ENCODE peak calls at places on chromosomes 6 and 20, in four cellular contexts. K is PC-3, J is cardiac fibroblast, Y is body of pancreas. B is an unnamed sample.

GRCh38 chr20:34249291-34249690 is 8.1 kb downstream of the ASIP start:
- DNase-seq in J (peak; percentile 42), K (no peak), Y (no peak), B (no peak)

GRCh38 chr6:133989525-133989924 is 36.5 kb downstream of the TBPL1 start:
- DNase-seq in K (peak; percentile 68), Y (no peak), J (no peak), B (no peak)

GRCh38 chr20:12112089-12112474 is 194.4 kb downstream of the BTBD3 start:
- DNase-seq in Y (no peak), J (no peak), K (peak; percentile 25), B (peak; percentile 36)

GRCh38 chr6:68211242-68211795 is 423.8 kb upstream of the ADGRB3 start:
- DNase-seq in K (no peak), J (peak; percentile 26), Y (no peak), B (peak; percentile 6)

GRCh38 chr6:444653-445275 is 53.2 kb downstream of the IRF4 start:
- DNase-seq in K (no peak), Y (no peak), J (no peak), B (no peak)

GRCh38 chr6:83436674-83437073 is 5.8 kb upstream of the ME1 start:
- DNase-seq in Y (no peak), J (no peak), K (no peak), B (peak; percentile 85)

GRCh38 chr6:246349-246748 is 45.9 kb upstream of the DUSP22 start:
- DNase-seq in K (no peak), Y (no peak), J (peak; percentile 10), B (peak; percentile 81)

GRCh38 chr6:149140910-149141290 is 176.6 kb upstream of the TAB2 start:
- DNase-seq in Y (no peak), J (no peak), K (no peak), B (no peak)

GRCh38 chr6:37878150-37878710 is 58.7 kb downstream of the ZFAND3 start:
- DNase-seq in Y (no peak), K (no peak), J (no peak), B (no peak)

GRCh38 chr20:1761598-1761997 is 104.0 kb upstream of the SIRPG start:
- DNase-seq in Y (no peak), J (no peak), K (no peak), B (no peak)

GRCh38 chr20:49647509-49647908 is 66.2 kb downstream of the B4GALT5 start:
- DNase-seq in Y (no peak), K (peak; percentile 73), J (no peak), B (peak; percentile 14)

GRCh38 chr6:139486476-139486799 is 112.0 kb upstream of the CITED2 start:
- DNase-seq in J (no peak), Y (no peak), K (no peak), B (no peak)

GRCh38 chr6:76682842-76683241 is 610.4 kb upstream of the IMPG1 start:
- DNase-seq in K (peak; percentile 28), Y (no peak), J (peak; percentile 43), B (peak; percentile 30)

GRCh38 chr20:63886921-63887320 is 8.0 kb upstream of the DNAJC5 start:
- DNase-seq in Y (no peak), J (no peak), K (no peak), B (no peak)

GRCh38 chr6:138522611-138523010 is 23.3 kb upstream of the NHSL1 start:
- DNase-seq in Y (no peak), J (no peak), K (no peak), B (no peak)

GRCh38 chr6:112086744-112087135 is 542 bp downstream of the TUBE1 start:
- DNase-seq in Y (no peak), J (peak; percentile 42), K (peak; percentile 61), B (peak; percentile 72)

GRCh38 chr6:53413326-53413725 is 64.6 kb upstream of the ELOVL5 start:
- DNase-seq in J (no peak), Y (no peak), K (no peak), B (no peak)

DNA sequence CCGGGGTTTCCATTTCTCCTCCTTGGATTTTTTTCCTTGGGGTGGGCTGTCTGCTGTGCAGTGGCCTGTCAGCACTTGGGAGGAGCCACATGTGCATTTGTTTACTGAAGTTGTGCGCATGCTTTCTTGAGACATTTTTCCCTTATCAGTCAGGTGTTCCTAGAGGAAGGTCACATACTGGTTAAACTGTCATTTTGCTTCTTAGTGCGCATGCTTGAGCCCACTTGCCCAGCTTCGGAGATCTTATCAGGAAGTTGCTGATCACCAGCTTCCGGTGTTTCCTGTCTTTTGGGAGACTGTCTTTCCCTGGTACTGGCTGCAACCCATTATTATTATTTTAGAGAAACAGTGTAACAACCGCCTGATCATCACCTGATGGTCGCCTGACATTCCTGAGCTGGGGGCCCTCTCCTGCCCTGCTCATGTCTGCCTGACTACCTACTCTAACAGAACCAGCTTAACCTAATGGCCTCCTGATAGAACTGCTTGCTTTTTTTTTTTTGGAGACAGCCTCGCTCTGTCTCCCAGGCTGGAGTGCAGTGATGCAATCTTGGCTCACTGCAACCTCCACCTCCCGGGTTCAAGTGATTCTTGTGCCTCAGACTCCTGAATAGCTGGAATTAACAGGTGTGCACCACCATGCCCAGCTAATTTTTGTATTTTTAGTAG is 378 bp upstream of the ERVFRD-1 start:
- DNase-seq in K (no peak), Y (no peak), J (peak; percentile 29), B (no peak)
- H3K4me3 ChIP-seq in K (no peak overlapping the region), Y (no peak overlapping the region), J (no peak overlapping the region), B (no peak overlapping the region)

DNA sequence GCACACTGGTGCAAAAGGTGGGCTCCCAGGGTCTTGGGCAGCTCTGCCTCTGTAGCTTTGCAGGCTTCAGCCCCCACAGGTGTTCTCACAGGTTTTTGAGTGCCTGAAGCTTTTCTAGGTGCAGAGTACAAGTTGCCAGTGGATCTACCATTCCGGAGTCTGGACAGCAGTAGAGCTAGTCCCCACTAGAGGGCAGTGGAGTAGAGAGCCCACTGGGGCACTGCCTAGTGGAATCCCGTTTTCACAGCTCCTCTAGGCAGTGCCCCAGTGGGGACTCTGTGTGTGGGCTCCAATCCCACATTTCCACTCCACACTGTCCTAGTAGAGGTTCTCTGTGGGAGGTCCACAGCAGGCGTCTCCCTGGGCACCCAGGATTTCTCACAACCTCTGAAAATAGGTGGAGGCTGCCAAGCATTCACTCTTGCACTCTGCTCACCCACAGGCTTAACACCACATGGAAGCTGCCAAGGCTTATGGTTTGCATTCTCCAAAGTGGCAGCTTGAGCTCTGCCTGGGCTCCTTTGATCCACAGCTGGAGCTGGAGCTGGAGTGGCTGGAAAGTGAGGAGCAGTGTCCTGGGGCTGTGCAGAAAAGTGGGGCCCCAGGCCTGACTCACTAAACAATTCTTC is 86.3 kb upstream of the PROKR2 start:
- DNase-seq in K (peak; percentile 64), Y (no peak), J (peak; percentile 21), B (peak; percentile 44)
- TF ChIP-seq CTCF in K (peak; percentile 74), Y (no peak), J (peak; percentile 76), B (peak; percentile 59)

DNA sequence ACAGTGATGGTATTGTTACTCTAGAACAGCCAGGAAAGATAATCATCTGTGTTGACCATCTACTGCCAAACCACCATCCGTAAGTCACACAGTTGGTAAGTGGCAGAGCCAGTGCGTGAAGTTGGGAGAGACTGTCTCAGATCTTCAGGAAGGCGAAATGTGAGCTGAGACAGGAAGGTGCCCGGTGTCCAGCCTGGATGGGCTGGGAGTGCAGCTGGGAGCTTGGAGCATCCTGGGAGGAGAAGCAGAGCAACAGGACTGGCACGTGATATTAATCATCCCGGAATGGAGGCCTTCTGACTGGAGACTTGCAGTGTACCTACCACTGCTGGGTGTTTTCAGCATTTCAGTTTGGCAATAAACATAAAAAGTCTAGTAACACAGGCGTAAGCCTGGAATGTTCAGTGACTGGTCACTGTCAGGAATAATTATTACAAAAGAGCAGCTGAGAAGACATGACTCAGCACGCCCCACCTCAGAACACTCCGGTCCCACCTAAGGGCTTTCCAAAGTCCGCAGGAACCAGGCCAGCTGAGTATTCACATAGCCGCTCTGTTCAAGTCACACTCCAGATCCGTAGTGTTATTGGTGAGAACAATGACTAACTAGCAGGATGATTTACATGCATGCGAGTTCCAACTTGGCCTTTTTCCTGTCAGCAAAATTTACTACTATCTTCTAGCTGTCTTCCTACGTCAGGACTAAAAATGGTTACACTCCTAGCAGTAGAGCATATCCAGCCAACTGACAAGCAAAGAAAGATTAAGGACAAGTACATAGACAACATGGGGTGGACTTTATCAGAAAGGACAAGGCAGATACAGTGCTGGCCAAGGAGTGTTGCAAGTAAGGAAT is 45.1 kb upstream of the PNRC1 start:
- DNase-seq in J (peak; percentile 100), Y (peak; percentile 85), K (peak; percentile 62), B (peak; percentile 100)
- H3K4me3 ChIP-seq in J (peak overlapping the region; percentile 6), Y (no peak overlapping the region), K (peak overlapping the region; percentile 46), B (peak overlapping the region; percentile 1)

DNA sequence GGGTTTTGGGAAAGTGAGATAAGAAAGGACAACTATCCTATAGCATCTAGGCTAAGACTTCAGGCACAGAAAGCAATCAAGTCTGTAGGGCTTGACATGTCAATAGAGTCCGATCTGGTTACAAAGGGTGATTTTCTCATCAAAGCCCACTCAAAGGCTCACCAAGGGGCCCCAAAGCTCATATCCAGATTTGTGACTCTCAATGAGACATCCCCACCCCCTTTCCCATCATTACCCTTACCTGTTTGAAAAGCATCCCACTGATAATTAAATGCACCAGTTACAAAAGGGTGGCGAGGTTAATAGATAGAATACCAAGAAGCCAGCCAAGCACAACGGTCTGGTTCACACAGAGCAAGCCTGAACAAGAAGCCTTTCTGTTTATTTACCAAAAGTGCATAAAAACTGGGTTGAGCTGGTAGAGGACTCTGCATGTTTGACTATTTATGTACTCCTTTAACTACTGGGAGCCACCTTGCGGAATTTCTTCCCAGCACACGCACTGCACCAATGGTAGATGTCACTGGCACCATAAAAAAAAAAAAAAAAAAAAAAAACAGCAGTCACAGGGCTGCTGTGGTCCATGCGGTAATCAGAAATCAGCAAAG is 6.1 kb downstream of the JAG1 start:
- DNase-seq in K (no peak), J (no peak), Y (no peak), B (peak; percentile 79)
- TF ChIP-seq CTCF in K (no peak), J (no peak), Y (no peak), B (peak; percentile 59)

GRCh38 chr6:6486595-6486994 is 101.9 kb upstream of the LY86 start:
- DNase-seq in K (no peak), J (no peak), Y (no peak), B (no peak)
- H3K4me3 ChIP-seq in K (no peak overlapping the region), J (no peak overlapping the region), Y (no peak overlapping the region), B (no peak overlapping the region)

GRCh38 chr6:125787791-125788190 is 3.0 kb upstream of the NCOA7 start:
- DNase-seq in Y (no peak), J (peak; percentile 81), K (peak; percentile 11), B (peak; percentile 27)
- TF ChIP-seq CTCF in Y (no peak), J (no peak), K (peak; percentile 31), B (peak; percentile 20)

DNA sequence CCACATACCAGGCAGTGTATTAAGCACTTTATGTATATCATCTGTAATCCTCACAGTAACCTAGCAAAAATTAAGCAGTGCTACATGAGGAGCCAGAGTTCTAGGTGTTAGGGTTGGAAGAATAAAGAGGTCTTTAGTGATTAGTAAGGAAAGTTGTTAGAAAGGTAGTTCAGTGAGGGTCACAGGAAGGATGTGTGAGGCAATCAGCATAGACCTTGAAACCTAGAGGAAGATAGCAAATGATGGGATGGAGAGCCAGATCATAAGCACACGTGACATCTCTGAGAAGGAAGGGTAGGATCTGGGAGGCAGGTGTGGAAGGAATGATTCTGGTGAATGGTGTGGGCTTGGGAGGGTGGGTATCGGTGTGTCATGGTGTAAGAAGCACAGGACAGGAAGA is 2.2 kb downstream of the KAT14 start:
- DNase-seq in Y (no peak), J (no peak), K (no peak), B (no peak)
- H3K4me3 ChIP-seq in Y (no peak overlapping the region), J (no peak overlapping the region), K (peak overlapping the region; percentile 92), B (no peak overlapping the region)

DNA sequence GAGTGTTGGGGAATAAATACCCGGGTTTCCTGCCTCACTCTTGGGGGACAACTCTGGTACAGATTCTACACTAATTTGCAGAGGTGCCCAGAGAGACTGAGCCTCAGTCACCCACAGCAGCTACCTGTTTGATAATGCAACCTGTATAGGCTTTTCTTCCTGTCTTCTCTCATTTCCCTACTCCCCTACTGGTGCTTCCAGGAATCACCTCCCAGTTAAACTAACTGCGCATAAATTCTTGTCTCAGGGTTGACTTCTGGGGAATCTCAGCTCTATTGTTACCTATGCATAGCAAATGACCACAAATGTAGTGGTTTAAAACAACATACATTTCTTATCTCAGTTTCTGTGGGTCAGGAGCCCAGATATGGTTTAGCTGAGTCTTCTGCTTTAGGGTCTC is 11.3 kb downstream of the OCSTAMP start:
- DNase-seq in K (no peak), J (no peak), Y (no peak), B (no peak)
- TF ChIP-seq CTCF in K (no peak), J (no peak), Y (no peak), B (peak; percentile 20)

B was measured in epithelial cell of esophagus.